ENCODE peak calls at places on chromosomes 1 and 21, in five cellular contexts. One of them, this sample, is unnamed.

GRCh38 chr1:205670143-205670431 is 10.2 kb downstream of the SLC45A3 start:
- DNase-seq in A549: no peak
- DNase-seq in HepG2: no peak
- DNase-seq in WTC11: no peak
- DNase-seq in K562: no peak
- DNase-seq in this sample: no peak

GRCh38 chr1:26225033-26225831 is 8.8 kb upstream of the CEP85 start:
- DNase-seq in HepG2: peak
- DNase-seq in K562: no peak
- DNase-seq in A549: no peak
- DNase-seq in WTC11: peak
- DNase-seq in this sample: no peak

GRCh38 chr1:167121375-167122120 is 27.7 kb downstream of the STYXL2 start:
- DNase-seq in A549: peak
- DNase-seq in HepG2: no peak
- DNase-seq in K562: no peak
- DNase-seq in WTC11: peak
- DNase-seq in this sample: no peak

GRCh38 chr1:228803421-228803820 is 68.1 kb downstream of the RHOU start:
- DNase-seq in A549: no peak
- DNase-seq in K562: no peak
- DNase-seq in HepG2: no peak
- DNase-seq in WTC11: no peak
- DNase-seq in this sample: no peak

GRCh38 chr1:60088620-60089155 is 15.1 kb upstream of the C1orf87 start:
- DNase-seq in HepG2: no peak
- DNase-seq in A549: no peak
- DNase-seq in WTC11: no peak
- DNase-seq in K562: no peak
- DNase-seq in this sample: no peak

GRCh38 chr1:239677362-239677761 is 291.0 kb downstream of the CHRM3 start:
- DNase-seq in A549: no peak
- DNase-seq in HepG2: no peak
- DNase-seq in K562: no peak
- DNase-seq in WTC11: no peak
- DNase-seq in this sample: no peak

GRCh38 chr1:212743901-212744475 is 44.3 kb upstream of the BATF3 start:
- DNase-seq in K562: no peak
- DNase-seq in WTC11: no peak
- DNase-seq in HepG2: no peak
- DNase-seq in A549: no peak
- DNase-seq in this sample: no peak

GRCh38 chr1:58841455-58841854 is 57.6 kb upstream of the JUN start:
- DNase-seq in HepG2: no peak
- DNase-seq in A549: no peak
- DNase-seq in WTC11: peak
- DNase-seq in K562: peak
- DNase-seq in this sample: no peak

GRCh38 chr21:45973475-45974072 is 8.0 kb upstream of the COL6A1 start:
- DNase-seq in WTC11: peak
- DNase-seq in K562: peak
- DNase-seq in HepG2: peak
- DNase-seq in A549: peak
- DNase-seq in this sample: no peak

GRCh38 chr21:39071623-39072214 is 111.5 kb downstream of the PSMG1 start:
- DNase-seq in A549: no peak
- DNase-seq in HepG2: peak
- DNase-seq in K562: no peak
- DNase-seq in WTC11: no peak
- DNase-seq in this sample: no peak

GRCh38 chr1:53139911-53140310 is 2.5 kb downstream of the SLC1A7 start:
- DNase-seq in HepG2: no peak
- DNase-seq in WTC11: no peak
- DNase-seq in A549: no peak
- DNase-seq in K562: no peak
- DNase-seq in this sample: no peak

GRCh38 chr21:32886339-32886738 is 114.8 kb upstream of the PAXBP1 start:
- DNase-seq in HepG2: peak
- DNase-seq in K562: no peak
- DNase-seq in WTC11: no peak
- DNase-seq in A549: no peak
- DNase-seq in this sample: no peak

GRCh38 chr1:226064168-226064815 is 1.8 kb downstream of the H3-3A start:
- DNase-seq in WTC11: no peak
- DNase-seq in HepG2: peak
- DNase-seq in K562: no peak
- DNase-seq in A549: no peak
- DNase-seq in this sample: no peak

GRCh38 chr1:211485480-211485857 is 6.5 kb downstream of the RD3 start:
- DNase-seq in K562: no peak
- DNase-seq in WTC11: no peak
- DNase-seq in HepG2: no peak
- DNase-seq in A549: no peak
- DNase-seq in this sample: no peak

GRCh38 chr1:226479432-226479831 is 69.1 kb upstream of the STUM start:
- DNase-seq in WTC11: no peak
- DNase-seq in HepG2: peak
- DNase-seq in A549: no peak
- DNase-seq in K562: no peak
- DNase-seq in this sample: no peak

GRCh38 chr1:2279882-2280281 is 51.8 kb downstream of the SKI start:
- DNase-seq in WTC11: no peak
- DNase-seq in K562: no peak
- DNase-seq in A549: no peak
- DNase-seq in HepG2: no peak
- DNase-seq in this sample: no peak

GRCh38 chr1:185401019-185401418 is 84.0 kb upstream of the IVNS1ABP start:
- DNase-seq in A549: no peak
- DNase-seq in K562: no peak
- DNase-seq in WTC11: peak
- DNase-seq in HepG2: no peak
- DNase-seq in this sample: no peak

GRCh38 chr1:81439046-81439823 is 361.5 kb upstream of the ADGRL2 start:
- DNase-seq in WTC11: no peak
- DNase-seq in K562: no peak
- DNase-seq in HepG2: no peak
- DNase-seq in A549: no peak
- DNase-seq in this sample: peak

GRCh38 chr1:52925571-52926005 is 1.5 kb upstream of the SCP2 start:
- DNase-seq in HepG2: peak
- DNase-seq in WTC11: no peak
- DNase-seq in K562: no peak
- DNase-seq in A549: no peak
- DNase-seq in this sample: no peak

GRCh38 chr21:25582164-25582563 is 25.1 kb downstream of the MRPL39 start:
- DNase-seq in A549: no peak
- DNase-seq in WTC11: no peak
- DNase-seq in HepG2: no peak
- DNase-seq in K562: no peak
- DNase-seq in this sample: no peak

GRCh38 chr1:40915581-40915980 is 53.4 kb upstream of the CITED4 start:
- DNase-seq in K562: no peak
- DNase-seq in HepG2: no peak
- DNase-seq in A549: no peak
- DNase-seq in WTC11: no peak
- DNase-seq in this sample: no peak

GRCh38 chr21:23401278-23401677 is 2206.0 kb downstream of the MRPL39 start:
- DNase-seq in K562: no peak
- DNase-seq in A549: no peak
- DNase-seq in HepG2: no peak
- DNase-seq in WTC11: no peak
- DNase-seq in this sample: no peak

GRCh38 chr1:1858382-1859086 is 32.4 kb downstream of the GNB1 start:
- DNase-seq in K562: peak
- DNase-seq in WTC11: peak
- DNase-seq in HepG2: peak
- DNase-seq in A549: peak
- DNase-seq in this sample: no peak

GRCh38 chr1:213761845-213762407 is 225.8 kb upstream of the PROX1 start:
- DNase-seq in A549: no peak
- DNase-seq in WTC11: peak
- DNase-seq in K562: no peak
- DNase-seq in HepG2: peak
- DNase-seq in this sample: no peak

DNA sequence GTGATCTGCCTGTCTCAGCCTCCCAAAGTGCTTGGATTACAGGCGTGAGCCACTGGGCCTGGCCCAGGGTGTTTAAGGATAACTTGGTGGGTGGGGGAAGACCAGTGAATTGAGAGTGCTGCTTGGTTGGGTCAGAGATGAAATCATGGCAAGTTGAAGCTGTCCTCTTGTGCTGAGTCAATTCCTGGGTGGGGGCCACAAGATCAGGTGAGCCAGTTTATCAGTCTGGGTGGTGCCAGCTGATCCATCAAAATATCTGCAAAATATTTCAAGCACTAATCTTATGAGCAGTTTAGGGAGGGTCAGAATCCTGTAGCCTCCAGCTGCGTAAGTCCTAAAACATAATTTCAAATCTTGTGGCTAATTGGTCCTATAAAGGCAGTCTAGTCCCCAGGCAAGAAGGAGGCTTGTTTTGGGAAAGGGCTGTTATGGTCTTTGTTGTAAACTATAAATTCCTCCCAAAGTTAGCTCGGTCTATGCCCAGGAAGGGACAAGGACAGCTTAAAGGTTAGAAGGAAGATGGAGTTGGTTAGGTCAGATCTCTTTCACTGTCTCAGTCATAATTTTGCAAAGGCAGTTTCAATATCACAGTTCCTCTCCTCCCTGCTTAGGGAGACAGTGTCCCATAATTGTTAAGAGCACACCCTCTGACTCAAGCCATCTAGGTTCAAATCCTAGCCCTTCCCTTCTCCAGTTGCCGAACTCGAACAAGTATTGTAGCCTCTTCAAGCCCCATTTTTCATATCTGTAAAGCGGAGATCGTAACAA is 66.8 kb upstream of the BACH1 start:
- DNase-seq in WTC11: no peak
- DNase-seq in K562: no peak
- DNase-seq in A549: no peak
- DNase-seq in HepG2: no peak
- DNase-seq in this sample: no peak
- TF ChIP-seq ESRRA in WTC11: no peak
- TF ChIP-seq ESRRA in K562: no peak
- TF ChIP-seq ESRRA in A549: no peak
- TF ChIP-seq ESRRA in HepG2: no peak
- TF ChIP-seq ESRRA in this sample: no peak

DNA sequence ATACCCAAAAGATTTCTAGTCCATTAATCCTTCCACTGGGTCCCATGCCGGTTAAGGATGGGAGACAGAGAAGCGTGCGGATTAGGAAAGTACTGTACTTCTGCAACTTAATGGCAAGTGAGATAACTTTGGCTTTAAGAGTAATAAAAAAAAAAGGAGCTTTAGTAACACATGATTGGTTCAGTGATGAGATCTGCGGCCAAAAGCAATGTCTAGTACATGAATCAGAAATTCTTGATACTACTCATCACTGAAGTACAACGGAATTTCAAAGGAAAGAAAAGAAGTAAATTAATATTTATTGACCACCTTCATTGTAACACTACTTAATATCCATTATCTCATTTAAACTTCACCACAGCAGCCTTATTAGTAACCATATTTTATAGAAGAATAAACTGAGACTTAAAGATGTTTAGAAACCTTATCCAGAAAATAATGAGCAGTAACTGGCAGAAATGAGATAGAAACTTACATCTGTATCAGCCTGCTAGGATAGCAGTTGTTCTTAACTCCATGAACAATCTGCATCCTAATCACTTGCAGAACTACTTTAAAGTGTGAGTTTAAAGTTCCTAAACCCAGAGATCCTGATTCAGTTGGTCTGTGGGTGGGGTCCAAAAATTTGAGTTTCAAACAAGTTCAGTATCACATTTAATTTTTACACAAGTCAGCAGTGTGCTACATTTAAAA is 14.1 kb upstream of the NUF2 start:
- DNase-seq in K562: no peak
- DNase-seq in WTC11: no peak
- DNase-seq in HepG2: no peak
- DNase-seq in A549: no peak
- DNase-seq in this sample: no peak
- TF ChIP-seq ESRRA in K562: no peak
- TF ChIP-seq ESRRA in WTC11: no peak
- TF ChIP-seq ESRRA in HepG2: no peak
- TF ChIP-seq ESRRA in A549: no peak
- TF ChIP-seq ESRRA in this sample: no peak

GRCh38 chr1:221644176-221644510 is 97.7 kb downstream of the DUSP10 start:
- DNase-seq in HepG2: no peak
- DNase-seq in A549: no peak
- DNase-seq in WTC11: no peak
- DNase-seq in K562: no peak
- DNase-seq in this sample: no peak
- TF ChIP-seq ESRRA in HepG2: no peak
- TF ChIP-seq ESRRA in A549: no peak
- TF ChIP-seq ESRRA in WTC11: no peak
- TF ChIP-seq ESRRA in K562: no peak
- TF ChIP-seq ESRRA in this sample: no peak

GRCh38 chr1:36463773-36464604 is at the start of gene MRPS15:
- DNase-seq in HepG2: peak
- DNase-seq in A549: peak
- DNase-seq in K562: peak
- DNase-seq in WTC11: peak
- DNase-seq in this sample: peak

GRCh38 chr1:36466370-36467026 is 2.3 kb upstream of the MRPS15 start:
- DNase-seq in K562: no peak
- DNase-seq in A549: no peak
- DNase-seq in WTC11: no peak
- DNase-seq in HepG2: no peak
- DNase-seq in this sample: no peak

GRCh38 chr1:36464605-36465393 is 615 bp upstream of the MRPS15 start:
- DNase-seq in K562: no peak
- DNase-seq in A549: no peak
- DNase-seq in HepG2: no peak
- DNase-seq in WTC11: peak
- DNase-seq in this sample: no peak

GRCh38 chr1:36465731-36466369 is 1.7 kb upstream of the MRPS15 start:
- DNase-seq in WTC11: no peak
- DNase-seq in HepG2: no peak
- DNase-seq in K562: no peak
- DNase-seq in A549: no peak
- DNase-seq in this sample: no peak

DNA sequence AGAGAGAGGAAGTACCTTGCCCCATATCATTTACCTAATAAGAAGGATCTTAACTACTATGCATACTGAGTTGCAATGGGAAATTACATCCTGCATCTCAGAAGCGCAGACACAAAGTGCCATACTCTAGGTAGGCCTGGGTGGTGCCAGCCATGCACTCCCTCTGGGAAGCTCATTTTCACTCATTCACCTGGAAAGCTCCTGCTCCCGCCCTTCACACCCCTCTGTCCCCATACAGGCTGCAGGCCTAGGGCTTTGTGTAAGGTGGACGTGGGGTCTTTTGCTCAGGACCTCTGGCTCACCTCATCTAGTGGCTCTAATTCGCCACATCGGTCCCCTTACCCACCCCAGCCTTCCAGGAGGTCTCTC is 796 bp downstream of the MRPS15 start:
- DNase-seq in HepG2: no peak
- DNase-seq in K562: no peak
- DNase-seq in WTC11: no peak
- DNase-seq in A549: no peak
- DNase-seq in this sample: no peak
- TF ChIP-seq ESRRA in HepG2: no peak
- TF ChIP-seq ESRRA in K562: no peak
- TF ChIP-seq ESRRA in WTC11: no peak
- TF ChIP-seq ESRRA in A549: no peak
- TF ChIP-seq ESRRA in this sample: no peak